ENCODE peak calls at places on chromosomes 12 and 14, in eight cellular contexts. W is keratinocyte; H is BJ; T is PC-9; Q is GM23338; J is naive thymus-derived CD4-positive, alpha-beta T cell; G is skeletal muscle cell; X is A673. A is an unnamed sample.

GRCh38 chr12:85872497-85873091 is 1.5 kb upstream of the NTS start:
- DNase-seq in W (peak; percentile 25), H (no peak), T (no peak), Q (peak; percentile 88), J (no peak), G (peak; percentile 17), X (peak; percentile 81), A (peak; percentile 31)

GRCh38 chr12:94195483-94195882 is 47.1 kb downstream of the PLXNC1 start:
- DNase-seq in W (no peak), H (no peak), T (no peak), Q (peak; percentile 29), J (no peak), G (no peak), X (no peak), A (no peak)

GRCh38 chr12:62834971-62835547 is 99.9 kb downstream of the PPM1H start:
- DNase-seq in W (no peak), H (no peak), T (no peak), Q (no peak), J (no peak), G (no peak), X (no peak), A (peak; percentile 81)

GRCh38 chr12:111196532-111196931 is 172.4 kb downstream of the PHETA1 start:
- DNase-seq in W (no peak), H (no peak), T (no peak), Q (no peak), J (no peak), G (no peak), X (no peak), A (no peak)

GRCh38 chr12:75389061-75389460 is 1.8 kb upstream of the GLIPR1L2 start:
- DNase-seq in W (no peak), H (no peak), T (peak; percentile 3), Q (no peak), J (no peak), G (no peak), X (peak; percentile 56), A (no peak)

GRCh38 chr12:109680521-109681030 is 33.0 kb upstream of the FAM222A start:
- DNase-seq in W (no peak), H (no peak), T (no peak), Q (no peak), J (no peak), G (no peak), X (no peak), A (no peak)

GRCh38 chr12:5586201-5586600 is 154.3 kb downstream of the NTF3 start:
- DNase-seq in W (no peak), H (no peak), T (no peak), Q (no peak), J (no peak), G (no peak), X (no peak), A (no peak)

GRCh38 chr12:49564241-49565118 is 3.5 kb downstream of the MCRS1 start:
- DNase-seq in W (no peak), H (no peak), T (no peak), Q (no peak), J (no peak), G (no peak), X (no peak), A (no peak)

GRCh38 chr12:31861360-31861759 is 97.9 kb upstream of the RESF1 start:
- DNase-seq in W (no peak), H (no peak), T (no peak), Q (no peak), J (no peak), G (no peak), X (no peak), A (no peak)

GRCh38 chr14:47277703-47278102 is 397.7 kb downstream of the MDGA2 start:
- DNase-seq in W (no peak), H (no peak), T (no peak), Q (peak; percentile 48), J (no peak), G (no peak), X (no peak), A (no peak)

GRCh38 chr12:50635356-50635755 is 128.5 kb upstream of the ATF1 start:
- DNase-seq in W (no peak), H (no peak), T (no peak), Q (no peak), J (no peak), G (no peak), X (no peak), A (no peak)

GRCh38 chr12:6826734-6827436 is 1.3 kb upstream of the P3H3 start:
- DNase-seq in W (no peak), H (no peak), T (no peak), Q (no peak), J (no peak), G (no peak), X (no peak), A (no peak)

GRCh38 chr12:68180792-68181744 is 21.5 kb upstream of the IFNG start:
- DNase-seq in W (no peak), H (no peak), T (no peak), Q (no peak), J (peak; percentile 43), G (no peak), X (peak; percentile 6), A (no peak)

GRCh38 chr14:37598085-37598972 is 2.9 kb downstream of the TTC6 start:
- DNase-seq in W (no peak), H (no peak), T (peak; percentile 71), Q (peak; percentile 37), J (no peak), G (no peak), X (no peak), A (no peak)

GRCh38 chr12:10867381-10867780 is 16.7 kb downstream of the PRH1 start:
- DNase-seq in W (no peak), H (no peak), T (no peak), Q (peak; percentile 27), J (no peak), G (no peak), X (no peak), A (peak; percentile 71)

GRCh38 chr12:117098361-117099217 is 627 bp downstream of the TESC start:
- DNase-seq in W (no peak), H (no peak), T (no peak), Q (peak; percentile 60), J (no peak), G (no peak), X (no peak), A (no peak)

GRCh38 chr12:52423661-52424503 is 10.3 kb downstream of the KRT75 start:
- DNase-seq in W (no peak), H (no peak), T (no peak), Q (no peak), J (no peak), G (no peak), X (no peak), A (no peak)

GRCh38 chr14:61269321-61270083 is 11.6 kb downstream of the TMEM30B start:
- DNase-seq in W (no peak), H (no peak), T (peak; percentile 80), Q (peak; percentile 92), J (peak; percentile 58), G (no peak), X (peak; percentile 87), A (no peak)

GRCh38 chr14:54299393-54300363 is 97.1 kb upstream of the CDKN3 start:
- DNase-seq in W (no peak), H (no peak), T (no peak), Q (no peak), J (no peak), G (no peak), X (no peak), A (no peak)

GRCh38 chr12:102833687-102834435 is 83.2 kb downstream of the PAH start:
- DNase-seq in W (no peak), H (no peak), T (no peak), Q (peak; percentile 79), J (no peak), G (no peak), X (peak; percentile 42), A (no peak)

GRCh38 chr14:77989441-77989891 is 180.7 kb upstream of the NRXN3 start:
- DNase-seq in W (no peak), H (no peak), T (no peak), Q (no peak), J (no peak), G (no peak), X (no peak), A (no peak)

GRCh38 chr14:75344396-75344795 is 65.8 kb downstream of the FOS start:
- DNase-seq in W (no peak), H (no peak), T (no peak), Q (no peak), J (no peak), G (no peak), X (no peak), A (no peak)

GRCh38 chr14:78157855-78158436 is 12.2 kb upstream of the NRXN3 start:
- DNase-seq in W (no peak), H (no peak), T (peak; percentile 29), Q (peak; percentile 54), J (no peak), G (no peak), X (peak; percentile 45), A (no peak)

GRCh38 chr12:2034633-2035420 is 18.0 kb upstream of the CACNA1C start:
- DNase-seq in W (no peak), H (no peak), T (peak; percentile 77), Q (peak; percentile 95), J (peak; percentile 94), G (no peak), X (peak; percentile 91), A (no peak)
- H3K4me3 ChIP-seq in W (no peak overlapping the region), H (peak overlapping the region; percentile 9), T (peak overlapping the region; percentile 13), Q (peak overlapping the region; percentile 51), J (peak overlapping the region; percentile 64), G (peak overlapping the region; percentile 39), X (peak overlapping the region; percentile 13), A (peak overlapping the region; percentile 40)

GRCh38 chr12:56520025-56520810 is 1.4 kb upstream of the RBMS2 start:
- DNase-seq in W (no peak), H (no peak), T (no peak), Q (peak; percentile 29), J (no peak), G (no peak), X (peak; percentile 23), A (no peak)
- H3K4me3 ChIP-seq in W (no peak overlapping the region), H (no peak overlapping the region), T (no peak overlapping the region), Q (no peak overlapping the region), J (no peak overlapping the region), G (no peak overlapping the region), X (no peak overlapping the region), A (no peak overlapping the region)

DNA sequence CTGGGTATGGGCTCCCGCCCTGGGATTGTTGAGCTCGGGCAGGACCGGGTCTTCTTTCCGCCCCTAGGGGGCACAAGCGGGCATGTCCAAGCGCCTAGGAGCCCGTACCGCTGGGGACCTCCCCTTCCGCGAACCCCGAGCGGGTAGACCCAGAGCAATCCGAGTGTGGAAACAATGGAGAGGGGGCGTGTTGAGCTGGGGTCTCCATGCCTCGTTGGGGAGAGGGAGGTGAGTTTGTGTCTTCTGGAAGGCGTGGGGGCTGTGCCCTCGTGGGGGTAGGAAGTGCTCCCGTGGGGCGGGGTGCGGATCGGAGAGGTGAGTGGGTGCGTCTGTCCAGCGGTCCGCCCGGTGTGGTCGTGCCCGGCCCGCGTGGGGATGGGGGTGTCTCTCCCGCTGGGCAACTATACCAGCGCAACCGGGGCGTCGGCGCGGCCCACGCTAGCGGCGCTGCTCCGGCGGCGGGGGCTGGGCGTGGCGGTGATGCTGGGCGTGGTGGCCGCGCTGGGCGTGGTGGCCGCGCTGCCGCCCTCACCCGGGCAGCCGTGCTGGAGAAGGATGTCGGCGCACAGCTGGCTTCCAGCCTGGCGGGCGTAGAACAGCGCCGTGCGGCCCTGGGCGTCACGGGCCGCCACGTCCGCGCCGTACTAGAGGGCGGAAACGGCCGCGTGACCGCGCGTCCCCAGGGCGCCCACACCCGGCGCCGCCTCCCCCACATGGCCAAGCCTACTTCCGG is 12.2 kb downstream of the AGAP2 start:
- DNase-seq in W (peak; percentile 38), H (peak; percentile 19), T (peak; percentile 85), Q (peak; percentile 96), J (peak; percentile 32), G (no peak), X (peak; percentile 96), A (no peak)
- H3K4me3 ChIP-seq in W (peak overlapping the region; percentile 94), H (peak overlapping the region; percentile 93), T (peak overlapping the region; percentile 80), Q (peak overlapping the region; percentile 71), J (no peak overlapping the region), G (peak overlapping the region; percentile 63), X (peak overlapping the region; percentile 82), A (peak overlapping the region; percentile 78)

GRCh38 chr12:27618836-27619235 is 77.4 kb upstream of the REP15 start:
- DNase-seq in W (no peak), H (no peak), T (no peak), Q (no peak), J (no peak), G (no peak), X (peak; percentile 60), A (no peak)
- H3K4me3 ChIP-seq in W (no peak overlapping the region), H (no peak overlapping the region), T (no peak overlapping the region), Q (no peak overlapping the region), J (no peak overlapping the region), G (no peak overlapping the region), X (no peak overlapping the region), A (no peak overlapping the region)